ENCODE peak calls at places on chromosomes 13 and 19, in five cellular contexts. L is mesenchymal stem cell, M is thoracic aorta, P is fibroblast of lung, O is H9. B is an unnamed sample.
A peak's percentile ranks its signal among the peaks of the same experiment; 100 is the strongest.

GRCh38 chr13:74153316-74153715 is 19.1 kb upstream of the KLF12 start:
- DNase-seq in L (no peak), M (no peak), P (peak; percentile 70), O (no peak), B (no peak)

GRCh38 chr19:31979949-31980670 is 365.3 kb upstream of the ZNF507 start:
- DNase-seq in L (no peak), M (no peak), P (no peak), O (no peak), B (no peak)

GRCh38 chr13:103883698-103884097 is 817.5 kb upstream of the SLC10A2 start:
- DNase-seq in L (peak; percentile 25), M (no peak), P (peak; percentile 60), O (no peak), B (no peak)

GRCh38 chr19:36136975-36137686 is 2.7 kb upstream of the CAPNS1 start:
- DNase-seq in L (no peak), M (peak; percentile 61), P (peak; percentile 63), O (no peak), B (peak; percentile 82)

GRCh38 chr19:47095707-47096704 is 17.6 kb downstream of the ZC3H4 start:
- DNase-seq in L (no peak), M (no peak), P (no peak), O (no peak), B (peak; percentile 42)

GRCh38 chr13:97339019-97339988 is 94.7 kb upstream of the RAP2A start:
- DNase-seq in L (peak; percentile 67), M (peak; percentile 38), P (peak; percentile 99), O (no peak), B (peak; percentile 26)

GRCh38 chr19:15331419-15332310 is 674 bp downstream of the BRD4 start:
- DNase-seq in L (peak; percentile 55), M (no peak), P (peak; percentile 32), O (peak; percentile 39), B (peak; percentile 34)

GRCh38 chr13:38361551-38362262 is 12.1 kb downstream of the UFM1 start:
- DNase-seq in L (no peak), M (no peak), P (no peak), O (no peak), B (no peak)

GRCh38 chr19:39514840-39515550 is at the start of gene SELENOV:
- DNase-seq in L (no peak), M (no peak), P (no peak), O (peak; percentile 83), B (no peak)

GRCh38 chr13:113207890-113208423 is 512 bp downstream of the PCID2 start:
- DNase-seq in L (peak; percentile 77), M (no peak), P (peak; percentile 54), O (peak; percentile 47), B (peak; percentile 42)

GRCh38 chr13:31073859-31074718 is 87.6 kb downstream of the HSPH1 start:
- DNase-seq in L (peak; percentile 88), M (no peak), P (peak; percentile 33), O (no peak), B (no peak)

GRCh38 chr13:75467009-75467728 is 14.8 kb downstream of the TBC1D4 start:
- DNase-seq in L (no peak), M (no peak), P (no peak), O (no peak), B (no peak)

GRCh38 chr19:46841458-46842083 is 9.1 kb downstream of the AP2S1 start:
- DNase-seq in L (peak; percentile 72), M (peak; percentile 47), P (peak; percentile 51), O (no peak), B (no peak)

GRCh38 chr13:106340249-106340648 is 195.2 kb downstream of the EFNB2 start:
- DNase-seq in L (peak; percentile 5), M (no peak), P (no peak), O (no peak), B (no peak)

GRCh38 chr19:33194527-33194883 is 375 bp downstream of the LRP3 start:
- DNase-seq in L (peak; percentile 3), M (no peak), P (no peak), O (no peak), B (no peak)

GRCh38 chr13:110528371-110528770 is 33.2 kb downstream of the RAB20 start:
- DNase-seq in L (peak; percentile 80), M (no peak), P (peak; percentile 64), O (no peak), B (no peak)

GRCh38 chr13:23160241-23161175 is 20.3 kb upstream of the SGCG start:
- DNase-seq in L (no peak), M (no peak), P (peak; percentile 71), O (peak; percentile 38), B (no peak)

GRCh38 chr19:19628499-19629134 is 597 bp upstream of the LPAR2 start:
- DNase-seq in L (peak; percentile 54), M (no peak), P (peak; percentile 72), O (peak; percentile 95), B (no peak)

GRCh38 chr19:5507056-5507624 is 51.9 kb downstream of the ZNRF4 start:
- DNase-seq in L (no peak), M (no peak), P (no peak), O (no peak), B (no peak)

GRCh38 chr13:52450793-52451116 is 321 bp upstream of the VPS36 start:
- DNase-seq in L (no peak), M (no peak), P (no peak), O (no peak), B (no peak)

GRCh38 chr19:531753-532571 is at the start of gene CDC34:
- DNase-seq in L (no peak), M (no peak), P (no peak), O (no peak), B (no peak)

GRCh38 chr19:56350416-56351045 is 35.9 kb upstream of the ZSCAN5A start:
- DNase-seq in L (peak; percentile 56), M (no peak), P (peak; percentile 60), O (no peak), B (no peak)

GRCh38 chr13:94143624-94144350 is 335.7 kb downstream of the DCT start:
- DNase-seq in L (no peak), M (no peak), P (no peak), O (peak; percentile 46), B (no peak)

GRCh38 chr13:75263741-75264407 is 218.1 kb downstream of the TBC1D4 start:
- DNase-seq in L (peak; percentile 47), M (no peak), P (peak; percentile 36), O (no peak), B (no peak)

GRCh38 chr19:43518051-43518450 is 8.9 kb downstream of the ETHE1 start:
- DNase-seq in L (no peak), M (no peak), P (no peak), O (no peak), B (no peak)

GRCh38 chr13:20400774-20401173 is 124.9 kb downstream of the CRYL1 start:
- DNase-seq in L (peak; percentile 55), M (no peak), P (peak; percentile 64), O (no peak), B (no peak)

GRCh38 chr19:48415869-48416268 is 22.4 kb downstream of the GRIN2D start:
- DNase-seq in L (no peak), M (no peak), P (no peak), O (no peak), B (no peak)

GRCh38 chr19:48417436-48417835 is 24.0 kb downstream of the GRIN2D start:
- DNase-seq in L (no peak), M (no peak), P (no peak), O (no peak), B (no peak)

GRCh38 chr19:48419158-48419920 is 25.9 kb downstream of the GRIN2D start:
- DNase-seq in L (peak; percentile 45), M (no peak), P (peak; percentile 42), O (peak; percentile 86), B (peak; percentile 15)

GRCh38 chr19:48421548-48421947 is 24.2 kb upstream of the GRWD1 start:
- DNase-seq in L (no peak), M (no peak), P (no peak), O (no peak), B (no peak)

GRCh38 chr19:48418317-48419064 is 25.0 kb downstream of the GRIN2D start:
- DNase-seq in L (peak; percentile 59), M (no peak), P (no peak), O (peak; percentile 41), B (no peak)
- H3K4me1 ChIP-seq in L (peaks cover 12% of the 10 kb centered on the region), M (peaks cover 6% of the 10 kb centered on the region), P (peaks cover 6% of the 10 kb centered on the region), O (peaks cover 3% of the 10 kb centered on the region), B (peaks cover 7% of the 10 kb centered on the region)

GRCh38 chr19:13299838-13300237 is 149.6 kb downstream of the IER2 start:
- DNase-seq in L (no peak), M (no peak), P (no peak), O (no peak), B (no peak)

GRCh38 chr19:13300421-13301030 is 150.3 kb downstream of the IER2 start:
- DNase-seq in L (no peak), M (no peak), P (no peak), O (no peak), B (no peak)

GRCh38 chr19:13298565-13299481 is 148.6 kb downstream of the IER2 start:
- DNase-seq in L (no peak), M (no peak), P (no peak), O (peak; percentile 51), B (no peak)

GRCh38 chr19:13294812-13295567 is 144.8 kb downstream of the IER2 start:
- DNase-seq in L (no peak), M (no peak), P (no peak), O (no peak), B (no peak)

DNA sequence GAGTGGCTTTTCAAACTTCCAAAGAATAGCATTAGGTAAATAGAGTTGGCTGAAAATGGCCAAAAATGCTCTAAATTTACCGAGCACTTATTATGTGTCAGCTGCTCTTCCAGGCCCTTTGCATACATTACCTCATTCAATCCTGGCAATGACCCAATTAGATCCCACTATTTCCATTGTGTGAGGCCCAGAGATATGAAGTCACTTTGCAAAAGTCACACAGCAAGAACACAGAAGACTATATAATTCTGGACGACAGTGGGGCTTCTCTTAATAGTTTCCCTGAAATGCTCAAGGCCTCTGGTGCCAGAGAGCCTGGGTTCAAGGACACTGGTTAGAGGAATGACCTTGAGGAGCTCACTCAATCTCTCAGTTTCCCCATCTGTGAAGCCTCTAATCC is 146.8 kb downstream of the IER2 start:
- DNase-seq in L (no peak), M (no peak), P (no peak), O (no peak), B (no peak)
- H3K27me3 ChIP-seq in L (no peaks in the 10 kb centered on the region), M (no peaks in the 10 kb centered on the region), P (no peaks in the 10 kb centered on the region), O (no peaks in the 10 kb centered on the region), B (peaks cover 18% of the 10 kb centered on the region)

GRCh38 chr19:23351806-23352205 is 43.5 kb downstream of the ZNF91 start:
- DNase-seq in L (no peak), M (no peak), P (no peak), O (no peak), B (no peak)
- H3K9me3 ChIP-seq in L (peaks cover 99% of the 10 kb centered on the region), M (peaks cover 99% of the 10 kb centered on the region), P (peaks cover 2% of the 10 kb centered on the region), O (peaks cover 51% of the 10 kb centered on the region), B (peaks cover 47% of the 10 kb centered on the region)

GRCh38 chr19:34428549-34429285 is 536 bp downstream of the UBA2 start:
- DNase-seq in L (peak; percentile 64), M (no peak), P (peak; percentile 29), O (no peak), B (peak; percentile 85)
- H3K4me1 ChIP-seq in L (peaks cover 8% of the 10 kb centered on the region), M (peaks cover 49% of the 10 kb centered on the region), P (peaks cover 6% of the 10 kb centered on the region), O (no peaks in the 10 kb centered on the region), B (peaks cover 47% of the 10 kb centered on the region)

DNA sequence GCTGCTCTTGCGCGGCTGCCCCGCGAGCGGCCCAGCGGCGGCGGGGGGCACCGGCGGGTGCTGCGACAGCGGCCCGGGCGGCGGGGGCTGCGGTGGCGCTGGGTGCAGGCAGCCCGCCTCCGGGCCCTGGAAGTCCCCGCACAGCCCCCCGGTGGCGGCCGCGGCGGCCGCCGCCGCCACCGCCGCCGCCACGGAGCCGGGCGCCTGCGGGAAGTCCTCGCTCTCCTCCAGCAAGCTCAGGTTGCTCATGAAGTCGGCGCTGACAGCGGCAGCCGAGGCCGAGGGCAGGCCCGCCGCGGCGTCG is 735 bp downstream of the FOXO1 start:
- DNase-seq in L (no peak), M (no peak), P (peak; percentile 24), O (no peak), B (no peak)
- H3K27me3 ChIP-seq in L (no peaks in the 10 kb centered on the region), M (no peaks in the 10 kb centered on the region), P (no peaks in the 10 kb centered on the region), O (no peaks in the 10 kb centered on the region), B (no peaks in the 10 kb centered on the region)